ENCODE peak calls at places on chromosome 13, in ten cellular contexts. Z, Q, W, O, L, N, C, Y, V and X are unnamed samples.

GRCh38 chr13:40024578-40024952 is 369.1 kb downstream of the COG6 start:
- DNase-seq in O (no peak), Z (no peak), N (no peak), C (no peak), L (no peak), W (no peak), V (no peak), Y (no peak), Q (no peak), X (no peak)

GRCh38 chr13:73215807-73216206 is 157.0 kb downstream of the KLF5 start:
- DNase-seq in V (no peak), Q (no peak), C (no peak), Z (peak; percentile 18), O (peak; percentile 19), Y (peak; percentile 84), L (peak; percentile 38), N (no peak), W (no peak), X (no peak)

GRCh38 chr13:58960909-58961308 is 1202.8 kb downstream of the DIAPH3 start:
- DNase-seq in Y (no peak), N (no peak), O (peak; percentile 0), Q (no peak), C (no peak), V (peak; percentile 30), L (no peak), W (no peak), Z (no peak), X (no peak)

GRCh38 chr13:109630281-109630680 is 156.1 kb downstream of the IRS2 start:
- DNase-seq in N (no peak), L (no peak), O (no peak), Q (no peak), V (no peak), W (no peak), Z (no peak), Y (no peak), C (no peak), X (no peak)

GRCh38 chr13:33272531-33273124 is 12.9 kb downstream of the STARD13 start:
- DNase-seq in N (no peak), W (no peak), Q (no peak), Z (no peak), O (no peak), V (no peak), L (peak; percentile 54), C (no peak), Y (no peak), X (no peak)

GRCh38 chr13:50713849-50714248 is 129.6 kb downstream of the DLEU7 start:
- DNase-seq in Q (no peak), Z (peak; percentile 82), N (peak; percentile 51), L (no peak), O (peak; percentile 46), C (no peak), V (peak; percentile 27), Y (peak; percentile 76), W (no peak), X (no peak)

GRCh38 chr13:98488736-98489135 is 88.2 kb downstream of the STK24 start:
- DNase-seq in W (no peak), L (no peak), V (peak; percentile 53), Q (no peak), C (no peak), O (no peak), Z (no peak), N (no peak), Y (no peak), X (no peak)

GRCh38 chr13:29171244-29171643 is 351.1 kb downstream of the MTUS2 start:
- DNase-seq in O (no peak), C (no peak), Y (no peak), N (no peak), W (no peak), L (no peak), Z (no peak), V (no peak), Q (no peak), X (no peak)

GRCh38 chr13:39879286-39880035 is 224.0 kb downstream of the COG6 start:
- DNase-seq in Z (no peak), C (no peak), V (no peak), Y (no peak), N (no peak), Q (no peak), O (no peak), W (no peak), L (no peak), X (no peak)

GRCh38 chr13:65553328-65553727 is 1676.8 kb downstream of the PCDH9 start:
- DNase-seq in N (no peak), Y (no peak), Q (no peak), W (no peak), O (no peak), V (no peak), Z (no peak), C (no peak), L (no peak), X (no peak)

GRCh38 chr13:110305949-110306339 is 1.0 kb downstream of the COL4A1 start:
- DNase-seq in N (no peak), O (peak; percentile 43), W (no peak), V (no peak), L (no peak), Q (no peak), C (no peak), Y (no peak), Z (no peak), X (no peak)

GRCh38 chr13:53782400-53783030 is 753.9 kb downstream of the OLFM4 start:
- DNase-seq in N (no peak), Z (peak; percentile 15), Y (peak; percentile 5), V (peak; percentile 35), W (no peak), O (peak; percentile 36), C (peak; percentile 21), Q (no peak), L (peak; percentile 32), X (peak; percentile 30)

GRCh38 chr13:30465541-30466357 is at the start of gene HMGB1:
- DNase-seq in O (peak; percentile 99), V (peak; percentile 99), Z (peak; percentile 99), W (peak; percentile 98), C (peak; percentile 96), Y (peak; percentile 94), N (peak; percentile 99), Q (peak; percentile 99), L (peak; percentile 99), X (peak; percentile 99)

GRCh38 chr13:29954082-29955043 is 103.9 kb upstream of the UBL3 start:
- DNase-seq in W (no peak), C (no peak), O (no peak), Q (no peak), Y (no peak), Z (no peak), N (peak; percentile 51), L (no peak), V (peak; percentile 16), X (no peak)

GRCh38 chr13:35484384-35484783 is 7.9 kb upstream of the MAB21L1 start:
- DNase-seq in C (no peak), O (no peak), Y (no peak), W (no peak), V (no peak), Q (peak; percentile 15), Z (no peak), N (no peak), L (no peak), X (peak; percentile 54)
- H3K4me3 ChIP-seq in C (no peak overlapping the region), O (no peak overlapping the region), Y (no peak overlapping the region), W (no peak overlapping the region), V (no peak overlapping the region), Q (no peak overlapping the region), Z (no peak overlapping the region), N (no peak overlapping the region), L (no peak overlapping the region), X (peak overlapping the region; percentile 46)

DNA sequence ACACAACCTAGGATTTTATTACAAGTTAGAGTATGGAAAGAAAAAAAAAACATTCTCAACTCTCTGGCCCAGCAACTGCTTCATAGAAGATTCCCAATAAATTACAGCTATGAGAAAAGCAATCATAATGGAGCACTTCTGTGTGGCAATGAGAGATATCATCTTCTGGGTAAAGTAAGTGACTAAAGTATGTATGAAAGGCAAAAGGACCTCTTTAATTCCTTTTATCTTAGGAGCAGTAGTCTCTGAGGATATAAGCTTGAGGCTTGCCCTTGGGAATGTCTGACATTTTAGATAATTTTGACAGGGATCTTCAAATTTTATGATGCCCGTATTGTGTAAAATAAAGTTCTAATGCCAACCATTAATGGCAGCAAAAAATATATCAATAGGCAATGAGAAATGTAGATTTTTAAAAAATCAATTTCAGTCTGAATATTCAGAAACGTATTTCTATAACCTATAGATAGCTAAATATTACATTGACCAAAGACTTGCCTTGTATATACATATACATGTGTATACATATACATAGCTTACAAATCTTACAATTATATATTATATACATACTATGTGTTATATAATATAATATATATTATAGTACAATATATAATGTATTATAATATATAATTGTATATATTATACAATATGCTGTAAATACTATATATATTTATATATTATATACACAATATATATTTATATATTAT is 823.9 kb upstream of the SLITRK1 start:
- DNase-seq in Z (no peak), L (no peak), C (no peak), O (no peak), N (no peak), V (no peak), W (no peak), Q (no peak), Y (no peak), X (no peak)
- TF ChIP-seq CTCF in Z (no peak), L (no peak), C (no peak), O (no peak), N (no peak), V (no peak), W (no peak), Q (no peak), Y (no peak), X (no peak)

GRCh38 chr13:45276887-45277286 is 64.1 kb downstream of the TPT1 start:
- DNase-seq in Z (no peak), V (no peak), Y (no peak), L (no peak), O (no peak), Q (no peak), C (no peak), N (no peak), W (no peak), X (no peak)
- H3K4me3 ChIP-seq in Z (no peak overlapping the region), V (no peak overlapping the region), Y (no peak overlapping the region), L (no peak overlapping the region), O (no peak overlapping the region), Q (no peak overlapping the region), C (no peak overlapping the region), N (no peak overlapping the region), W (no peak overlapping the region), X (no peak overlapping the region)

GRCh38 chr13:100689191-100689590 is 14.6 kb upstream of the TMTC4 start:
- DNase-seq in Z (no peak), N (no peak), L (no peak), C (no peak), Q (no peak), W (no peak), Y (no peak), V (no peak), O (no peak), X (no peak)

DNA sequence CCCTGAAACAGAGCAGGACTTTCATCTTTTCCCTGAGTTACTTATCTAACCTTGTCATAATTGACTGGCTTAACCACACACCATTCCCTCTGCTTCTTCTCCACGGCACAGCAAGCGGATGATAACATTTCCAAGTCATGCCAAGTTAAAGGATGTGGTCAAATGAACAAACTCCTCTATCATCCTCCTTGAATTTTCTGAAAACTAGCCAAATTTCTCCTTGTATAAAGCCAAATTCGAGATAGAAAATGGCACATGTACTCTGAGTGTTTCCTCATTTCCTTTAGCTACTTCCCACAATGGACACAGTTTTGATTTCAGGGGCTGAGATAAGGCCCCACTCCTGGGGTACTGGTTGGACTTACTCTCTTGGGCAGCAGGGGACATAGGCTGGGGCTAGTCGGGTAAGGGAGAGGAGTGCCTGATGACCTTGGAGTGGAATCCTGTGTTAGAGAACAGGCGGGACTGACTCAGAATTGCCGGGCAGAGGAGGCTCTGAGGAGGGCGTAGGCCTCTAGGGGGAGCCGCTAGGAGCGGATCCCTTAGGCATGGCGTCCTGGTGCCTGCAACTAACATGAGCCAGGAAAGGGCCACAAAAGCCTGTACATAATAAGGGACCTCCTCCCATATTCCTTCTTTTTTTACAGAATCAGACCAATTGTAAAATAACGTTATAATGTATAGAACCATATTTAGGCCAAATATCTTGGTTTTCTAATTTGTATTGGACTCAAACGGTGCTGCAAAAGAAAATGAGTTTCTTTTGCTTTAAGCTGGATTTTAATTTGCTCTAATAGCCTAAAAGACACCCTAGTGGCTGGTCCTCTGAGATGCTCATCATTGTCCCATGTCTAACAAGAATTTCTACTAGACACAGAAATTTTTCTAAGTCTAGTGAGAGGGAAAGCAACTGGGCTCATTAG is 20.4 kb upstream of the TMTC4 start:
- DNase-seq in N (no peak), O (peak; percentile 97), Z (peak; percentile 61), L (peak; percentile 53), Y (no peak), C (no peak), W (no peak), Q (no peak), V (no peak), X (peak; percentile 69)
- TF ChIP-seq CTCF in N (peak; percentile 39), O (peak; percentile 82), Z (peak; percentile 89), L (peak; percentile 14), Y (peak; percentile 58), C (peak; percentile 81), W (peak; percentile 47), Q (peak; percentile 20), V (peak; percentile 34), X (peak; percentile 81)